ENCODE peak calls at places on chromosomes 1 and 21, in four cellular contexts. Y is tibial nerve, U is MM.1S, R is coronary artery. Q is an unnamed sample.

GRCh38 chr1:161335796-161336195 is 21.6 kb downstream of the SDHC start:
- DNase-seq in Y (no peak), U (no peak), R (no peak), Q (no peak)

GRCh38 chr1:100752806-100753205 is 33.3 kb downstream of the VCAM1 start:
- DNase-seq in Y (no peak), U (no peak), R (no peak), Q (no peak)

GRCh38 chr1:38243106-38243505 is 196.5 kb upstream of the POU3F1 start:
- DNase-seq in Y (no peak), U (no peak), R (no peak), Q (no peak)

GRCh38 chr1:230140221-230141001 is 73.4 kb downstream of the GALNT2 start:
- DNase-seq in Y (peak), U (no peak), R (no peak), Q (no peak)

GRCh38 chr1:26016944-26017545 is 4.5 kb upstream of the EXTL1 start:
- DNase-seq in Y (no peak), U (no peak), R (no peak), Q (no peak)

GRCh38 chr1:37120279-37120678 is 86.0 kb upstream of the GRIK3 start:
- DNase-seq in Y (no peak), U (no peak), R (no peak), Q (no peak)

GRCh38 chr21:15826908-15827601 is 97.3 kb downstream of the USP25 start:
- DNase-seq in Y (no peak), U (no peak), R (no peak), Q (no peak)

GRCh38 chr1:50976111-50976889 is 6.3 kb downstream of the CDKN2C start:
- DNase-seq in Y (peak), U (no peak), R (no peak), Q (peak)

GRCh38 chr21:23886828-23887708 is 1720.2 kb downstream of the MRPL39 start:
- DNase-seq in Y (no peak), U (no peak), R (no peak), Q (no peak)
- H3K4me3 ChIP-seq in Y (no peak), U (peak), R (no peak), Q (no peak)

GRCh38 chr1:5821496-5822176 is 170.6 kb downstream of the NPHP4 start:
- DNase-seq in Y (no peak), U (no peak), R (no peak), Q (no peak)
- TF ChIP-seq CTCF in Y (no peak), U (no peak), R (no peak), Q (no peak)

GRCh38 chr1:182387566-182387965 is 4.0 kb downstream of the GLUL start:
- DNase-seq in Y (no peak), U (no peak), R (no peak), Q (no peak)

GRCh38 chr1:182388392-182389134 is 3.0 kb downstream of the GLUL start:
- DNase-seq in Y (no peak), U (no peak), R (no peak), Q (no peak)

GRCh38 chr1:182391028-182391361 is 595 bp downstream of the GLUL start:
- DNase-seq in Y (no peak), U (no peak), R (no peak), Q (no peak)

GRCh38 chr1:182391362-182392044 is at the start of gene GLUL:
- DNase-seq in Y (peak), U (peak), R (peak), Q (peak)

DNA sequence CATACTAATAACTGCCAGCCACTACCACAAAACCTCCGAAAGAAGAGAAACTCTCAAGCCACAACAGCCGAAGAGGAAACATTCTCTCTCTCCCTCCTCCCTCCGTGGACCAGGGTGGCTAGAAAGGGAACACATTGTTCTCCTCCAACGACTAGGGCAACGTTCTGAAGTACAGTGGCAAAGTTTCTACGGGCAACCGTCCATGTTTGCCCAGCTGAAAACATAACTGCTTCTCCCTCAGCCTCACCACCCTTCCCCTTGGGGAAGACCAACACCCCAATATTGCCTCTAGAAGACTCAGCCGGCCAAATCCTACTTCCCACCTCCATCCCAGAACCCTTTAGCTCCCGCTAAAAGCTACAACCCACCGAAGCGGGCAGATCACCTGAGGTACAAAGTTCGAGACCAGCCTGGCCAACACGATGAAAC is 2.0 kb downstream of the GLUL start:
- DNase-seq in Y (peak), U (no peak), R (no peak), Q (peak)
- H3K4me3 ChIP-seq in Y (peak), U (peak), R (peak), Q (peak)

GRCh38 chr1:178612261-178612660 is 99.4 kb downstream of the TEX35 start:
- DNase-seq in Y (no peak), U (no peak), R (no peak), Q (no peak)

GRCh38 chr1:178613271-178613945 is 100.5 kb downstream of the TEX35 start:
- DNase-seq in Y (no peak), U (no peak), R (no peak), Q (no peak)

GRCh38 chr1:178619523-178619922 is 105.5 kb upstream of the RALGPS2 start:
- DNase-seq in Y (no peak), U (no peak), R (no peak), Q (no peak)

GRCh38 chr1:178619104-178619503 is 105.9 kb upstream of the RALGPS2 start:
- DNase-seq in Y (no peak), U (no peak), R (no peak), Q (no peak)

GRCh38 chr1:178614286-178614685 is 101.4 kb downstream of the TEX35 start:
- DNase-seq in Y (no peak), U (no peak), R (no peak), Q (peak)
- TF ChIP-seq CTCF in Y (no peak), U (no peak), R (no peak), Q (no peak)

DNA sequence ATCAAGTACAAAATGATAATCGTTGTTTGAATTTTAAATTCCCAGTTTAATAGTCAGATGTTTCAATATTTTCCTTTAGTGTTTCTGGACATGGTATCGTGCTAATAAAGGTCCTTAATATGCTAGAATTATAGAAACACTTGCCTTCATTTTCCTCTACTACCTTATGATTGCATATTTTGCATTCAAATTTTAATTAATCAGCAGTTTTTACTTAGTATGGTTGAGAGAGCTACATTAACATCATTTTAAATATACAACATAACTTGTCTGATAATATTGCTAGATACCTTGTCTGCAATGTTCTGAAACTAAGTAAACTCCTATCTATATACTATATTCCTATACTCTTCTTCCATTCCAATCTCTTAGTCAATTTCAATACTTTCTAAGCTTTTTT is 66.3 kb downstream of the USH2A start:
- DNase-seq in Y (no peak), U (no peak), R (no peak), Q (no peak)
- H3K4me3 ChIP-seq in Y (no peak), U (no peak), R (no peak), Q (no peak)

GRCh38 chr1:204752688-204753040 is 67.1 kb upstream of the LRRN2 start:
- DNase-seq in Y (no peak), U (no peak), R (peak), Q (no peak)

GRCh38 chr1:204756349-204756748 is 70.8 kb upstream of the LRRN2 start:
- DNase-seq in Y (no peak), U (no peak), R (peak), Q (no peak)

GRCh38 chr1:204751480-204751879 is 65.9 kb upstream of the LRRN2 start:
- DNase-seq in Y (no peak), U (no peak), R (peak), Q (no peak)

GRCh38 chr1:204754821-204755220 is 69.3 kb upstream of the LRRN2 start:
- DNase-seq in Y (no peak), U (no peak), R (peak), Q (no peak)

DNA sequence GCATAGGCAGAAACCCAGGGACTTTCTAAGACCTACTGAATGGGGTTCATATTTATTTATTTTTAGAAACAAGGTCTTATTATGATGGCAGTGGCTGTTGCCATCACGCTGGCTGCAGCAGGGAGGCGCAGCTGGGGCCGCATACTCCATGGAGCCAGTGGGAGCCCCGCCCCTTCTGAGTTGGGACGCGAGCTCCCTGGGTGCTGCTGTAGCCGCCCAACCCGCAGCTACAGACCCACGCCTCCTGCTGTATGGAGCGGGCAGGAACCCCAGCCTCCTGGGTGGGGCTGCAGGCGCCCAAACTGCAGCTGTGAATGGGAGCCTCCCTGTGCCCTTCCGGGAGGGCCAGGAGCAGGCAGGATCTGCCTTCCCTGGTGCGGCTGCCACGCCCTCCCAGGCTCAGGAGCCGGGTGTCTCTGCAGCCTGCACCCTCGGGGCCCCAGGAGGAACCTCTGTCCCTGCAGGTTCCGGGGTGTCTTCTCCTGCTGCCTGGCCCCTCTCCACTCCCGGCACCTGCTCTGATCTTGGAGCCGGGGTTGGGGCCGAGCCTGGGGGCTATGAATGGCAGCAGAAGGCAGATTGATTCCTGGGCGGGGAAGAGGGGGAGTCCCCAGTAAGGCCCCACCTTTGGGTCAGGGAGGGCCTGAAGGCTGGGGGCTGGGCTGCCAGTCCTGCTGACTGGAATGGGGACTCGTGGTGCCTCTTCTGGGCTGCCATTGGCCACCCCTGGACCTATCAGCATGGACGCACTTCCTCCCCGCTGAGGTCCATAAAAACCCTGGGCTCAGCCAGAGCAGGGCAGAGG is 66.5 kb upstream of the LRRN2 start:
- DNase-seq in Y (no peak), U (no peak), R (peak), Q (no peak)
- TF ChIP-seq CTCF in Y (no peak), U (no peak), R (no peak), Q (no peak)

GRCh38 chr1:9293241-9293511 is 482 bp downstream of the SPSB1 start:
- DNase-seq in Y (no peak), U (no peak), R (no peak), Q (no peak)

GRCh38 chr1:9295884-9296283 is 3.2 kb downstream of the SPSB1 start:
- DNase-seq in Y (no peak), U (no peak), R (no peak), Q (no peak)

GRCh38 chr1:9293512-9294439 is 1.1 kb downstream of the SPSB1 start:
- DNase-seq in Y (no peak), U (peak), R (no peak), Q (peak)

GRCh38 chr1:9294910-9295636 is 2.4 kb downstream of the SPSB1 start:
- DNase-seq in Y (peak), U (peak), R (no peak), Q (peak)

DNA sequence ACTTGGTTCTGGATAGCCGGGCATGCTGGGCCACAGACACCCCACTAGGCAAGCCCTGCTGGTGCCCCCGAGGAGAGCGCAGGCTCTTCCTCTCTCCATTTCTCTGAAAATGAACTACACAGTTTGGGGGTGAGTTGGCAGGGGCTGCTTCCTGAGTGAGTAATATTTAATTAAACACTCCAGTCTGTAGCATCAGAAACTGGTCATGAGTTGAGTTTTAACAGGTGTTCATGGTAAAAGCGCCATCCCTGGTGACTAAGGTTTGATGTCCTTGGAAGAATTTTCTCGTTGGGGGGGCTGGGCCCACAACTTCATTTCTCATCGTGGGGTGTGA is 1.7 kb downstream of the SPSB1 start:
- DNase-seq in Y (no peak), U (no peak), R (no peak), Q (no peak)
- H3K4me3 ChIP-seq in Y (peak), U (peak), R (peak), Q (no peak)

GRCh38 chr1:97820470-97821188 is 100.2 kb downstream of the DPYD start:
- DNase-seq in Y (no peak), U (peak), R (no peak), Q (peak)
- TF ChIP-seq CTCF in Y (no peak), U (peak), R (no peak), Q (peak)

DNA sequence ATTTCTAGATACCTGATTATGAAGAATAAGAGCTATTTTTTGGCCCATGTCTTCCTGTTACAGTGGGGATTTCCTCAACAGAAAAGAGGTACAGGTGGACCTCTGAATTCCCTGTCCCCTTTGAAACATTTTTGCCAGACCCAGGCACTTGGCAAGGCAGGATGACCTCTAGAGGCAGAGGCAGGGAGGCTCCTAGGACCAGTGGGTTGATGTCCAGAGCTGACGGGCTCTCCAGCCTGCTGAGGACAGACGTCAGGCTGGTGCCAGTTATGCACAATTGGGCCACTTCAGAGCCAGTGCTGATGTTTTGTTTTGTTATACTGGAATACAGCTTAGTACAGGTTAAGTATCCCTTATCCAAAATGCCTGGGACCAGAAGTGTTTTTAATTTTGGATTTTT is 18.5 kb upstream of the A3GALT2 start:
- DNase-seq in Y (no peak), U (no peak), R (peak), Q (no peak)
- H3K4me3 ChIP-seq in Y (peak), U (no peak), R (peak), Q (no peak)

GRCh38 chr1:28578696-28579218 is 13.3 kb upstream of the RAB42 start:
- DNase-seq in Y (no peak), U (no peak), R (no peak), Q (no peak)

GRCh38 chr1:28579374-28579773 is 12.7 kb upstream of the RAB42 start:
- DNase-seq in Y (no peak), U (no peak), R (no peak), Q (no peak)

GRCh38 chr1:28581531-28582247 is 10.4 kb upstream of the RAB42 start:
- DNase-seq in Y (peak), U (peak), R (peak), Q (peak)

GRCh38 chr1:28582248-28582615 is 9.8 kb upstream of the RAB42 start:
- DNase-seq in Y (no peak), U (no peak), R (no peak), Q (no peak)

DNA sequence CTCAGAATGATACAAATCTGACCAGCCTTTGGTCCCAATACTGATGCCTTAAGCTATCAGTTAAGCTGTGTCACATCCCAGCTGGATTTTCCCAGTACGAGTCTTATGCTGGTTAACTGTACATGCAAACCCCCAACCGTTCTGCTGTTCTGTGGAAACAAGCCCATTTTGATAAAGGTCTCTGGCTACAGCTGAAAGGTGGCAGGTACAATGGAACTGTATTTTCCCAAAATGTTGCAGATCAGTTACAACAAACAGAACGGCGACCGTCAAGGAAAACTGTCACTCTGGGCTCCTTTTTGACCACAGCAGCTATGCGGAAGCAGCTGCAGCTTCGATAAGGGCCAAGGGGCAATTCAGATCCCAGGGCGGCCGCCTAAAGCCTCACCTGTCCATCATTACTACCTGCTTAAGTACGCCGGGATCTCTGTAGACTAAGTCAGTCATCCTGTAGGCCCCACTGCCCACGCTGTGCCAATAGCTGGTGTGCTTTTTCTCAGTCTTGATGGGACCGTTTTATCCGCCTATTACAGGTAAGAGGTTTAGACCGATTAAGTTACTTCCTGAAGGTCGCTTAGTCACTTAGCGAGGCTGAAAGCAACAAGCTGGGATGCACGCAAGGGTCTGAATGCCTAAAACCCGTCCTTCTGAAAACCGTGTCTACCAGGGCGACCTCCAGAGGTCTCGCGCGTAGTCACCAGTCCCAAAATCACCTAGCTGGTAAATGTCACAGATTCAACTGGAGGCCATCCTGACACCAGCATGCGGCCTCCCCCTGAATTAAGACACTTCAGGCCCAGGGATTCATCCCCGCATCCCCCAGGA is 11.1 kb upstream of the RAB42 start:
- DNase-seq in Y (no peak), U (peak), R (no peak), Q (peak)
- TF ChIP-seq CTCF in Y (no peak), U (peak), R (no peak), Q (peak)

Q was measured in GM12865.